ENCODE peak calls at places on chromosome 3, in six cellular contexts. One of them, this sample, is unnamed.

GRCh38 chr3:143142354-143142753 is 22.8 kb downstream of the CHST2 start:
- DNase-seq in A549: no peak
- DNase-seq in Karpas-422: no peak
- DNase-seq in left ventricle myocardium inferior: no peak
- DNase-seq in body of pancreas: no peak
- DNase-seq in adrenal gland: no peak
- DNase-seq in this sample: no peak

GRCh38 chr3:160828880-160829279 is 72.8 kb downstream of the PPM1L start:
- DNase-seq in adrenal gland: no peak
- DNase-seq in left ventricle myocardium inferior: no peak
- DNase-seq in A549: no peak
- DNase-seq in body of pancreas: no peak
- DNase-seq in Karpas-422: no peak
- DNase-seq in this sample: no peak

GRCh38 chr3:41190509-41191284 is 8.6 kb upstream of the CTNNB1 start:
- DNase-seq in left ventricle myocardium inferior: no peak
- DNase-seq in body of pancreas: no peak
- DNase-seq in Karpas-422: no peak
- DNase-seq in adrenal gland: no peak
- DNase-seq in A549: no peak
- DNase-seq in this sample: no peak

GRCh38 chr3:196636369-196637349 is 2.8 kb upstream of the NRROS start:
- DNase-seq in body of pancreas: no peak
- DNase-seq in left ventricle myocardium inferior: no peak
- DNase-seq in Karpas-422: no peak
- DNase-seq in adrenal gland: no peak
- DNase-seq in A549: no peak
- DNase-seq in this sample: no peak

GRCh38 chr3:185517387-185517786 is 18.6 kb upstream of the TMEM41A start:
- DNase-seq in Karpas-422: no peak
- DNase-seq in adrenal gland: no peak
- DNase-seq in body of pancreas: no peak
- DNase-seq in A549: no peak
- DNase-seq in left ventricle myocardium inferior: no peak
- DNase-seq in this sample: no peak

GRCh38 chr3:135991621-135992020 is 26.1 kb downstream of the PPP2R3A start:
- DNase-seq in adrenal gland: no peak
- DNase-seq in A549: no peak
- DNase-seq in Karpas-422: no peak
- DNase-seq in left ventricle myocardium inferior: no peak
- DNase-seq in body of pancreas: no peak
- DNase-seq in this sample: no peak

GRCh38 chr3:100169186-100169585 is 54.9 kb upstream of the FILIP1L start:
- DNase-seq in adrenal gland: no peak
- DNase-seq in body of pancreas: no peak
- DNase-seq in left ventricle myocardium inferior: peak; percentile 34
- DNase-seq in Karpas-422: no peak
- DNase-seq in A549: no peak
- DNase-seq in this sample: no peak

GRCh38 chr3:119529883-119530282 is 29.5 kb downstream of the CD80 start:
- DNase-seq in left ventricle myocardium inferior: no peak
- DNase-seq in body of pancreas: no peak
- DNase-seq in Karpas-422: no peak
- DNase-seq in adrenal gland: no peak
- DNase-seq in A549: no peak
- DNase-seq in this sample: no peak

GRCh38 chr3:165196577-165197561 is 685 bp upstream of the SLITRK3 start:
- DNase-seq in adrenal gland: no peak
- DNase-seq in A549: no peak
- DNase-seq in Karpas-422: no peak
- DNase-seq in left ventricle myocardium inferior: no peak
- DNase-seq in body of pancreas: no peak
- DNase-seq in this sample: no peak

GRCh38 chr3:69379661-69380060 is 6.2 kb downstream of the FRMD4B start:
- DNase-seq in left ventricle myocardium inferior: no peak
- DNase-seq in body of pancreas: no peak
- DNase-seq in adrenal gland: no peak
- DNase-seq in A549: no peak
- DNase-seq in Karpas-422: no peak
- DNase-seq in this sample: no peak

GRCh38 chr3:195352895-195353488 is 82.0 kb upstream of the XXYLT1 start:
- DNase-seq in adrenal gland: no peak
- DNase-seq in body of pancreas: no peak
- DNase-seq in A549: no peak
- DNase-seq in Karpas-422: no peak
- DNase-seq in left ventricle myocardium inferior: no peak
- DNase-seq in this sample: no peak

GRCh38 chr3:179321585-179322322 is 1.1 kb upstream of the ZNF639 start:
- DNase-seq in Karpas-422: peak; percentile 74
- DNase-seq in A549: peak; percentile 39
- DNase-seq in adrenal gland: peak; percentile 76
- DNase-seq in left ventricle myocardium inferior: no peak
- DNase-seq in body of pancreas: peak; percentile 30
- DNase-seq in this sample: peak; percentile 58

GRCh38 chr3:65101450-65101849 is 413.6 kb upstream of the ADAMTS9 start:
- DNase-seq in body of pancreas: no peak
- DNase-seq in A549: no peak
- DNase-seq in adrenal gland: no peak
- DNase-seq in Karpas-422: no peak
- DNase-seq in left ventricle myocardium inferior: no peak
- DNase-seq in this sample: no peak

GRCh38 chr3:54817628-54818027 is 110.2 kb downstream of the LRTM1 start:
- DNase-seq in adrenal gland: no peak
- DNase-seq in body of pancreas: no peak
- DNase-seq in left ventricle myocardium inferior: no peak
- DNase-seq in A549: no peak
- DNase-seq in Karpas-422: no peak
- DNase-seq in this sample: no peak

GRCh38 chr3:60301142-60301541 is 950.1 kb downstream of the FHIT start:
- DNase-seq in adrenal gland: no peak
- DNase-seq in A549: no peak
- DNase-seq in left ventricle myocardium inferior: no peak
- DNase-seq in body of pancreas: no peak
- DNase-seq in Karpas-422: no peak
- DNase-seq in this sample: no peak

GRCh38 chr3:47000922-47001730 is 21.7 kb downstream of the NBEAL2 start:
- DNase-seq in adrenal gland: no peak
- DNase-seq in left ventricle myocardium inferior: no peak
- DNase-seq in A549: no peak
- DNase-seq in Karpas-422: no peak
- DNase-seq in body of pancreas: no peak
- DNase-seq in this sample: no peak

GRCh38 chr3:47001731-47002489 is 22.4 kb downstream of the NBEAL2 start:
- DNase-seq in adrenal gland: no peak
- DNase-seq in body of pancreas: no peak
- DNase-seq in Karpas-422: no peak
- DNase-seq in left ventricle myocardium inferior: no peak
- DNase-seq in A549: no peak
- DNase-seq in this sample: no peak

GRCh38 chr3:46999516-47000197 is 20.2 kb downstream of the NBEAL2 start:
- DNase-seq in Karpas-422: no peak
- DNase-seq in body of pancreas: no peak
- DNase-seq in adrenal gland: no peak
- DNase-seq in A549: no peak
- DNase-seq in left ventricle myocardium inferior: no peak
- DNase-seq in this sample: no peak

GRCh38 chr3:46998852-46999515 is 19.5 kb downstream of the NBEAL2 start:
- DNase-seq in body of pancreas: no peak
- DNase-seq in Karpas-422: no peak
- DNase-seq in adrenal gland: no peak
- DNase-seq in A549: no peak
- DNase-seq in left ventricle myocardium inferior: peak; percentile 14
- DNase-seq in this sample: no peak

GRCh38 chr3:47000198-47000815 is 20.8 kb downstream of the NBEAL2 start:
- DNase-seq in adrenal gland: no peak
- DNase-seq in A549: no peak
- DNase-seq in body of pancreas: no peak
- DNase-seq in Karpas-422: no peak
- DNase-seq in left ventricle myocardium inferior: no peak
- DNase-seq in this sample: no peak
- H3K27ac ChIP-seq in adrenal gland: no peak overlapping the region
- H3K27ac ChIP-seq in A549: no peak overlapping the region
- H3K27ac ChIP-seq in body of pancreas: no peak overlapping the region
- H3K27ac ChIP-seq in Karpas-422: no peak overlapping the region
- H3K27ac ChIP-seq in left ventricle myocardium inferior: no peak overlapping the region
- H3K27ac ChIP-seq in this sample: no peak overlapping the region

GRCh38 chr3:47443611-47443995 is 32.1 kb downstream of the SCAP start:
- DNase-seq in body of pancreas: peak; percentile 51
- DNase-seq in Karpas-422: no peak
- DNase-seq in adrenal gland: peak; percentile 53
- DNase-seq in left ventricle myocardium inferior: no peak
- DNase-seq in A549: peak; percentile 20
- DNase-seq in this sample: no peak
- H3K4me3 ChIP-seq in body of pancreas: no peak overlapping the region
- H3K4me3 ChIP-seq in Karpas-422: no peak overlapping the region
- H3K4me3 ChIP-seq in adrenal gland: no peak overlapping the region
- H3K4me3 ChIP-seq in left ventricle myocardium inferior: peak overlapping the region; percentile 20
- H3K4me3 ChIP-seq in A549: no peak overlapping the region
- H3K4me3 ChIP-seq in this sample: no peak overlapping the region

DNA sequence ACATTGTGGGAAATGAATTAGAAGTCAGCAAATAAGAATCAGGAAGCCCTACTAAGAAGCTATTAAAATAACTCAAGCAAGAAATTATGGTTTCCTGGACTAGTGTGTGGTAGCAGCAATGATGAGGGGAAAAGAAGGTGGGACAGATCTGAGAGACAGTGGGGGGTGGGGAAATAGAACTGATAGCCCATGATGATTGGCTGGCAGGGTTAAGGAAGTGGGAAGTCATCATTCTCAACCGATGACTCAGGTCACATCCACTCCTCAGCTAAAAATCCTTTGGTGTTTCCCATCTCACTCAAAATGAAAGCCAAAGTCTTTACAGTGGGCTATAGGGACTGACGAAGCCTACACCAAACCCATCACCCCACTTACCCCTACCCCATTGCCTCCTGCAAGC is 153.9 kb upstream of the ARHGEF26 start:
- DNase-seq in body of pancreas: no peak
- DNase-seq in Karpas-422: no peak
- DNase-seq in A549: no peak
- DNase-seq in left ventricle myocardium inferior: no peak
- DNase-seq in adrenal gland: no peak
- DNase-seq in this sample: no peak
- H3K27ac ChIP-seq in body of pancreas: no peak overlapping the region
- H3K27ac ChIP-seq in Karpas-422: no peak overlapping the region
- H3K27ac ChIP-seq in A549: no peak overlapping the region
- H3K27ac ChIP-seq in left ventricle myocardium inferior: no peak overlapping the region
- H3K27ac ChIP-seq in adrenal gland: no peak overlapping the region
- H3K27ac ChIP-seq in this sample: no peak overlapping the region

DNA sequence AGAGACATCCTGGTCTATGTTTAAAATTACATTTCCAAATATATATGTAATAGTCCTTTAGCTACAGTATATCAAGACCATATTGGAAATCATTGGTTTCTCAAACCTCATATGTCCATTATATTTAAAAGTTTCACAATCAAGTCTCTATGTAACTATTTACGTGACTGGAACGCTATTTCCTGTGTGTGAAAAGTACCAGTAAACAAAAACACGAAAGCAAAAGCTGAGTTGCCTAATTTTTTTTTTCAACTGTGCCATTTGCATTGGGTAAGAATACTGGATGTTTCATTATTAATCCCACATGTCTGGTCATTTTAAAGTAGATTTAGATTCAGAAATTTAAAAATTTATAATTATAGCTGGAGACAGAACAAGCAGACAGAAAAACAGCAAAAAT is 381.4 kb downstream of the TBC1D5 start:
- DNase-seq in A549: no peak
- DNase-seq in body of pancreas: no peak
- DNase-seq in left ventricle myocardium inferior: no peak
- DNase-seq in Karpas-422: no peak
- DNase-seq in adrenal gland: no peak
- DNase-seq in this sample: no peak
- H3K4me3 ChIP-seq in A549: no peak overlapping the region
- H3K4me3 ChIP-seq in body of pancreas: no peak overlapping the region
- H3K4me3 ChIP-seq in left ventricle myocardium inferior: no peak overlapping the region
- H3K4me3 ChIP-seq in Karpas-422: no peak overlapping the region
- H3K4me3 ChIP-seq in adrenal gland: no peak overlapping the region
- H3K4me3 ChIP-seq in this sample: no peak overlapping the region

DNA sequence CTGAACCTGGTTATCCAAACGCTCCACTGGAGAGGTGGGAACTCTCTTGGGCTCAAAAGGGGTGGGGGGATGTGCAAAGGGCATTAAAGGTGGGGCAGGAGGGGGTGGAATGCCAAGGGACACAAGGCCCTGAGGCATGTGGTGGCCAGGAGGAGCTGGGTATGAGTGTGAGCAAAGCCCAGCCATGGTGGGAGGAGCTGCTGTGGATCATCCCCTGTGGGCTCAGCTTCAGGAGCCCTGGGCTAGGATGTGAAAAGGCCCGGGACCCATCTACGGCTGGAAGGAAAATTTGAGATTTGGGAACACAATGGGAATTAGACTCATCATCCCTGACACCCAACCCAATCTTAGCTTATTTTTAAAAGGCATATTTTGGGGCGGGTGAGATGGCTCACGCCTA is 33.3 kb downstream of the MGLL start:
- DNase-seq in Karpas-422: no peak
- DNase-seq in body of pancreas: no peak
- DNase-seq in A549: no peak
- DNase-seq in left ventricle myocardium inferior: no peak
- DNase-seq in adrenal gland: no peak
- DNase-seq in this sample: no peak
- H3K27ac ChIP-seq in Karpas-422: peak overlapping the region; percentile 14
- H3K27ac ChIP-seq in body of pancreas: no peak overlapping the region
- H3K27ac ChIP-seq in A549: peak overlapping the region; percentile 80
- H3K27ac ChIP-seq in left ventricle myocardium inferior: peak overlapping the region; percentile 64
- H3K27ac ChIP-seq in adrenal gland: no peak overlapping the region
- H3K27ac ChIP-seq in this sample: no peak overlapping the region

DNA sequence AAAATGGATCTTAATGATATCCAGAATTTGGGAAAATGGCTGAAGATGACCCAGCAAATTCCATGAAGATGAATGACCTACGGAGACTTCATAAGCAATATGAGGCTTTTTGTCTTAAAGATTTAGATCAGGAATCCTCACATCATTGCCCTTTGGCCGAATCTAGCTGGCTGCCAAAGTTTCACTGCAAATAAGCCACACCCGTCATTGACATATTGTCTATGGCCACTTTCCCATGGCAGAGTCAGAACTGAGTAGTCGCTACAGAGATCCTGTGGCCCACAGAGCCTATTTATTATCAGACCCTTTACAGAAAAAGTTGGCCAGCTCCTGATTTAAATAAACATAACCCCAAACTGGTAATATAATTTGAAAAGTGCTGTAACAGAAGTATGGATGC is 307.4 kb upstream of the RARB start:
- DNase-seq in Karpas-422: no peak
- DNase-seq in A549: no peak
- DNase-seq in adrenal gland: no peak
- DNase-seq in body of pancreas: no peak
- DNase-seq in left ventricle myocardium inferior: no peak
- DNase-seq in this sample: no peak
- H3K4me3 ChIP-seq in Karpas-422: no peak overlapping the region
- H3K4me3 ChIP-seq in A549: no peak overlapping the region
- H3K4me3 ChIP-seq in adrenal gland: no peak overlapping the region
- H3K4me3 ChIP-seq in body of pancreas: no peak overlapping the region
- H3K4me3 ChIP-seq in left ventricle myocardium inferior: no peak overlapping the region
- H3K4me3 ChIP-seq in this sample: no peak overlapping the region

GRCh38 chr3:139318431-139318816 is 25.4 kb upstream of the MRPS22 start:
- DNase-seq in adrenal gland: no peak
- DNase-seq in left ventricle myocardium inferior: no peak
- DNase-seq in body of pancreas: no peak
- DNase-seq in Karpas-422: no peak
- DNase-seq in A549: no peak
- DNase-seq in this sample: no peak
- H3K27ac ChIP-seq in adrenal gland: no peak overlapping the region
- H3K27ac ChIP-seq in left ventricle myocardium inferior: no peak overlapping the region
- H3K27ac ChIP-seq in body of pancreas: no peak overlapping the region
- H3K27ac ChIP-seq in Karpas-422: no peak overlapping the region
- H3K27ac ChIP-seq in A549: peak overlapping the region; percentile 64
- H3K27ac ChIP-seq in this sample: no peak overlapping the region